ENCODE peak calls at places on chromosomes 3 and 15, in four cellular contexts. Z is GM12891, W is K562, G is HL-60. X is an unnamed sample.

GRCh38 chr3:116897382-116897781 is 187.8 kb downstream of the TUSC7 start:
- DNase-seq in Z (no peak), W (no peak), G (no peak), X (no peak)

GRCh38 chr3:128012050-128012449 is 40.2 kb upstream of the SEC61A1 start:
- DNase-seq in Z (no peak), W (no peak), G (no peak), X (no peak)

GRCh38 chr3:197226179-197226578 is 72.2 kb downstream of the DLG1 start:
- DNase-seq in Z (no peak), W (peak), G (no peak), X (no peak)

GRCh38 chr3:187616307-187616939 is 53.8 kb downstream of the SST start:
- DNase-seq in Z (peak), W (peak), G (no peak), X (no peak)

GRCh38 chr15:92797168-92798052 is 102.7 kb upstream of the CHD2 start:
- DNase-seq in Z (no peak), W (peak), G (no peak), X (peak)

GRCh38 chr3:87437765-87438164 is 161.4 kb upstream of the POU1F1 start:
- DNase-seq in Z (no peak), W (no peak), G (no peak), X (no peak)

GRCh38 chr3:119318871-119319270 is 24.7 kb downstream of the ARHGAP31 start:
- DNase-seq in Z (no peak), W (no peak), G (no peak), X (no peak)

GRCh38 chr3:159263750-159264561 is 462.1 kb downstream of the MFSD1 start:
- DNase-seq in Z (no peak), W (peak), G (no peak), X (no peak)

GRCh38 chr15:62119224-62119925 is 45.7 kb downstream of the C2CD4B start:
- DNase-seq in Z (no peak), W (no peak), G (peak), X (no peak)

GRCh38 chr3:64225695-64226499 is 631 bp upstream of the PRICKLE2 start:
- DNase-seq in Z (no peak), W (no peak), G (no peak), X (no peak)

GRCh38 chr15:25616471-25616870 is 177.6 kb upstream of the UBE3A start:
- DNase-seq in Z (no peak), W (no peak), G (no peak), X (no peak)

GRCh38 chr15:58467722-58468436 is 36.1 kb downstream of the LIPC start:
- DNase-seq in Z (no peak), W (no peak), G (no peak), X (no peak)

GRCh38 chr15:91942676-91943417 is 89.3 kb downstream of the SLCO3A1 start:
- DNase-seq in Z (no peak), W (no peak), G (peak), X (no peak)

GRCh38 chr15:48703544-48703943 is 58.0 kb upstream of the FBN1 start:
- DNase-seq in Z (no peak), W (no peak), G (no peak), X (no peak)

GRCh38 chr15:92886229-92886628 is 13.9 kb upstream of the CHD2 start:
- DNase-seq in Z (no peak), W (no peak), G (no peak), X (no peak)

GRCh38 chr15:43516185-43516584 is 1.2 kb upstream of the MAP1A start:
- DNase-seq in Z (no peak), W (no peak), G (no peak), X (no peak)

GRCh38 chr3:47847256-47847655 is 44.3 kb downstream of the DHX30 start:
- DNase-seq in Z (no peak), W (no peak), G (no peak), X (no peak)

GRCh38 chr3:69774029-69774428 is 34.8 kb downstream of the MITF start:
- DNase-seq in Z (no peak), W (no peak), G (no peak), X (no peak)

GRCh38 chr15:69713726-69714559 is 261.3 kb downstream of the RPLP1 start:
- DNase-seq in Z (peak), W (no peak), G (no peak), X (peak)

GRCh38 chr3:54547051-54547450 is 380.8 kb downstream of the LRTM1 start:
- DNase-seq in Z (no peak), W (no peak), G (no peak), X (no peak)

GRCh38 chr3:187852842-187853727 is 107.8 kb upstream of the BCL6 start:
- DNase-seq in Z (no peak), W (no peak), G (no peak), X (no peak)

GRCh38 chr15:62845239-62846126 is 197.1 kb upstream of the TPM1 start:
- DNase-seq in Z (no peak), W (no peak), G (no peak), X (no peak)

GRCh38 chr15:92082217-92082843 is 228.8 kb downstream of the SLCO3A1 start:
- DNase-seq in Z (no peak), W (peak), G (peak), X (no peak)

GRCh38 chr3:28088811-28089526 is 152.4 kb upstream of the CMC1 start:
- DNase-seq in Z (no peak), W (no peak), G (no peak), X (no peak)

GRCh38 chr3:120033594-120033993 is 60.7 kb downstream of the GSK3B start:
- DNase-seq in Z (no peak), W (no peak), G (peak), X (no peak)

GRCh38 chr3:11914651-11915050 is 68.0 kb upstream of the TAMM41 start:
- DNase-seq in Z (no peak), W (no peak), G (no peak), X (no peak)

GRCh38 chr15:79340315-79340602 is 29.3 kb downstream of the TMED3 start:
- DNase-seq in Z (no peak), W (no peak), G (no peak), X (no peak)

GRCh38 chr3:57158813-57159678 is 6.1 kb downstream of the IL17RD start:
- DNase-seq in Z (no peak), W (no peak), G (no peak), X (no peak)

GRCh38 chr3:12300137-12300536 is 11.3 kb downstream of the PPARG start:
- DNase-seq in Z (no peak), W (no peak), G (no peak), X (no peak)

GRCh38 chr3:132789959-132790358 is 67.8 kb upstream of the NPHP3 start:
- DNase-seq in Z (no peak), W (no peak), G (no peak), X (no peak)

GRCh38 chr15:90939756-90940155 is 4.7 kb downstream of the UNC45A start:
- DNase-seq in Z (no peak), W (no peak), G (no peak), X (no peak)

GRCh38 chr3:184380627-184381260 is 890 bp downstream of the CHRD start:
- DNase-seq in Z (no peak), W (no peak), G (no peak), X (no peak)

GRCh38 chr15:98806275-98806895 is 158.0 kb downstream of the IGF1R start:
- DNase-seq in Z (no peak), W (no peak), G (no peak), X (no peak)

GRCh38 chr3:24196526-24196925 is 251.4 kb downstream of the NR1D2 start:
- DNase-seq in Z (no peak), W (no peak), G (no peak), X (no peak)

GRCh38 chr3:124591699-124592098 is 138.6 kb upstream of the UMPS start:
- DNase-seq in Z (no peak), W (no peak), G (no peak), X (no peak)

DNA sequence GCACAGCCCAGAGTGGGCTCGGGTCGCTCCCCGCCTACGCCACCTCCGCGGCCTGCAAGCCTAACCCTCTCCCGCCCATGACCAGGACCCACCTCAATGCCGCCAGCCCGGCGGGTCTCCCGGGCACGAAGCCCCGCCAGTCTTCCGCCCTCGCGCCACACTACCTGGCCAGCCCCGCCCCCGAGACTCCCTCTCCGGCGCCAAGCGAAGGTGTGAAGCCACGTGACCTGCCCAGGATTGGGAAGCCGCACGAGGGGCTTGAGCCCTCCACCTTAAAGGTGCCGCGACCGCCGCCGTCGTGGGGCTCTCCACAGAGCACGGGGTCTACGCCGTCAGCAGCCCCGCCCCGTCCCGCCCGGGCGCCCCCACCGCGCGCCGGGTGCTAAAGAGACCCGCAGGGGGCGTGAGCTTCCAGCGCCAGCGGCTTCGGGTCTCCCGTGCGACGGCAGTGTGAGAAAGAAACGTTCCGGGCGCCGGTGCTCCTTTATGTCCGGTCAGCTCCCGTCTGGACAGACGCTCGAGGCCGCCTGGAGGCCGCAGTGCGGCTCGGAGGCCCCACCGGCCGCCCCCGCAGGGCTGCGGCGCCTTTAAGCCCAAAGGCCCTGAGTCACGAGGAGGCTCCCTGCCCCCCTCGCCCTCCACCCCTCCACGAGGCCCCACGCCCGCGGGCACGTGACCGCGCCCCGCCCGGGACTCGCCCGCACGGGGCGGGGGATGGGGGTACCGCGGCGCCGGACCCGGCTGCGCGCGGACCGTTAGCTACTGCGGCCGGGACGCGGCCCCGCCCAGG is at the start of gene CPEB1:
- DNase-seq in Z (no peak), W (peak), G (no peak), X (no peak)
- TF ChIP-seq SPI1 in Z (no peak), W (no peak), G (no peak), X (no peak)

DNA sequence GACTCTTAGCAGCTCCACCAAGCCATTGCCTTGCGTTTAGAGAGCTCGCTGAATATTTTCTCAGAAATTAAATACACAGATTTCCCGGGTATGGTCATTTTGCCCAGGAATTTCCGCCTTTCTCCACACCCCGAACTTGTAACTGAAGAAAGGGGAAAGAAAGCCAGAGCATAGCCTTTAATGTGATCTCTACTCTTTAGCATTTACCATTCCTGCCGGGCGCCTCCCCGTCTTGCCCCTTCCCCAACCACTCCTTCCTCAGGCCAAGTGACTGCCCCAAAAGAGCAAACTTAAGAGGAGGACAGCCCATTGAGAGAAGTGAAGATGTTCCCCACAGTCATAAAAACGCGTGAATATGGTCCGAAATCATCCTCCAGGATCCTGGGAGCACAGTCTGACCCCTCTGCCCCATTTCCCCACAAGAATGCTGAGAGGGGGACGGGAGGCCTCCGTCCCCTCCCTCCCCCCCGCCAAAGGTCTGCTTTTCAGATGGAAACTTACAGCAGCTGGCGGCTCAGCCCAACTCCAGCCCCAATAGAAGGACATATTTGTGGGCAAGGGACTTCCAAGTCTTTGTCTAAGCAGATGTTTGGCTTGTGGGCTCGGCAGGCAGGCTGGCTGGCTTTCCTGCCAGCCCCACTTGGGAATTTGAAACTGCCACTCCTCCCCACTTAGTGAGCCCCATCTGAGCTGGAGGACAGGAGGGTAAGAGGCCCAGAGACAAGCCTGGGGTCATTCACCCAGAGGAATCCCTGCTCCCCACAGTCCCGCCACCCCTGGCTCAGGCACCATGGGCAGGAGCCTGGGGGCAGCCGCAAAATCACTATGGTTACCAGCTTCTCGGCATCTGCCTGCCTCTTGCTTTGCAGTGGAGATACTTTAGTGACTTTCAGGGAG is 53.4 kb downstream of the LMCD1 start:
- DNase-seq in Z (no peak), W (no peak), G (no peak), X (no peak)
- TF ChIP-seq SPI1 in Z (no peak), W (no peak), G (no peak), X (no peak)

GRCh38 chr15:74531144-74531811 is 9.7 kb upstream of the ARID3B start:
- DNase-seq in Z (no peak), W (no peak), G (no peak), X (no peak)
- TF ChIP-seq SPI1 in Z (no peak), W (no peak), G (no peak), X (no peak)

GRCh38 chr3:72942427-72942826 is 54.2 kb upstream of the PPP4R2 start:
- DNase-seq in Z (no peak), W (no peak), G (no peak), X (no peak)

GRCh38 chr3:72938471-72939265 is 50.8 kb downstream of the GXYLT2 start:
- DNase-seq in Z (peak), W (peak), G (peak), X (no peak)
- TF ChIP-seq SPI1 in Z (no peak), W (no peak), G (no peak), X (no peak)

X was measured in GM12878.